ENCODE peak calls at places on chromosomes 1 and 21, in five cellular contexts. Q is ovary, A is sigmoid colon, L is upper lobe of left lung, D is right lobe of liver. T is an unnamed sample.

GRCh38 chr1:181021811-181022434 is 747 bp downstream of the STX6 start:
- DNase-seq in Q (peak; percentile 64), A (peak; percentile 82), L (peak; percentile 85), D (peak; percentile 73), T (peak; percentile 59)

GRCh38 chr1:153447498-153448170 is 12.8 kb downstream of the S100A7 start:
- DNase-seq in Q (no peak), A (no peak), L (no peak), D (no peak), T (no peak)

GRCh38 chr1:54711536-54711935 is 4.1 kb upstream of the TTC4 start:
- DNase-seq in Q (no peak), A (no peak), L (no peak), D (no peak), T (no peak)

GRCh38 chr1:202664083-202664482 is 46.2 kb downstream of the SYT2 start:
- DNase-seq in Q (no peak), A (no peak), L (no peak), D (no peak), T (no peak)

GRCh38 chr21:43283136-43283924 is 114.5 kb downstream of the CRYAA start:
- DNase-seq in Q (peak; percentile 12), A (no peak), L (no peak), D (no peak), T (no peak)

GRCh38 chr1:59020151-59020997 is 236.5 kb upstream of the JUN start:
- DNase-seq in Q (peak; percentile 65), A (peak; percentile 84), L (no peak), D (no peak), T (peak; percentile 54)

GRCh38 chr1:96747565-96747964 is 26.0 kb downstream of the PTBP2 start:
- DNase-seq in Q (no peak), A (no peak), L (no peak), D (no peak), T (no peak)

GRCh38 chr1:199762567-199762966 is 264.9 kb upstream of the NR5A2 start:
- DNase-seq in Q (no peak), A (no peak), L (no peak), D (no peak), T (no peak)

GRCh38 chr1:147389532-147390184 is 147.2 kb downstream of the CHD1L start:
- DNase-seq in Q (no peak), A (no peak), L (no peak), D (no peak), T (peak; percentile 19)

GRCh38 chr1:209742409-209743144 is 13.3 kb upstream of the TRAF3IP3 start:
- DNase-seq in Q (no peak), A (no peak), L (no peak), D (no peak), T (no peak)

GRCh38 chr1:170823120-170823519 is 112.2 kb upstream of the MROH9 start:
- DNase-seq in Q (no peak), A (no peak), L (no peak), D (no peak), T (no peak)

GRCh38 chr1:21097744-21098143 is 79.0 kb downstream of the EIF4G3 start:
- DNase-seq in Q (no peak), A (no peak), L (no peak), D (no peak), T (no peak)

GRCh38 chr1:17004466-17005364 is 7.0 kb downstream of the ATP13A2 start:
- DNase-seq in Q (no peak), A (no peak), L (peak; percentile 65), D (no peak), T (no peak)

GRCh38 chr1:157994081-157994581 is 686 bp downstream of the KIRREL1 start:
- DNase-seq in Q (peak; percentile 66), A (peak; percentile 78), L (no peak), D (no peak), T (no peak)

GRCh38 chr1:202691846-202692245 is 18.4 kb downstream of the SYT2 start:
- DNase-seq in Q (no peak), A (no peak), L (no peak), D (no peak), T (no peak)

GRCh38 chr1:9914603-9914937 is 4.5 kb upstream of the CTNNBIP1 start:
- DNase-seq in Q (no peak), A (no peak), L (no peak), D (no peak), T (no peak)

GRCh38 chr1:52553372-52554266 is 727 bp upstream of the TUT4 start:
- DNase-seq in Q (peak; percentile 90), A (peak; percentile 93), L (peak; percentile 97), D (peak; percentile 87), T (peak; percentile 75)

GRCh38 chr1:32891630-32892029 is 5.3 kb downstream of the HPCA start:
- DNase-seq in Q (no peak), A (no peak), L (no peak), D (no peak), T (no peak)

GRCh38 chr1:245457562-245457961 is 302.8 kb downstream of the KIF26B start:
- DNase-seq in Q (no peak), A (no peak), L (no peak), D (no peak), T (no peak)

GRCh38 chr1:245458761-245459174 is 304.0 kb downstream of the KIF26B start:
- DNase-seq in Q (no peak), A (no peak), L (no peak), D (no peak), T (no peak)

GRCh38 chr1:245461681-245462080 is 306.9 kb downstream of the KIF26B start:
- DNase-seq in Q (no peak), A (no peak), L (no peak), D (no peak), T (no peak)

GRCh38 chr1:245458234-245458633 is 303.4 kb downstream of the KIF26B start:
- DNase-seq in Q (no peak), A (no peak), L (no peak), D (no peak), T (no peak)

DNA sequence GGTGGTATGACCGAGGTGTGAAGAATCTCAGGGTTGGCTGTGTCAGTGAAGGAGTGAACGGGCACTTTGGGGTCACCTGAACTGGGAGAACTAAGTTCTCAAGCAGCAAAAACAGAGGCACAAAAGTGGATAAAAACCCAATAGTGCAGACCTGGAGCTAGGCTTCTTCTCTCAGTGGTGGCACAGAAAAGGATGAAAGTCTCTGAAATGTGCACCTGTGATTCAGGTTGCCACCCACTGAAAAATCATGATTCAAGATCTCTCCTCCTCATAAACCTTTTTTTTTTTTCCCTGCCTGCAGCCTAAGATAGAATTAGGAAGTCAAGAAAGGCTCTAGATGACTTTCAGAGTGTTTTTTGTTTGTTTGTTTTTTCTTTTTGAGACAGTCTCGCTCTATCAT is 304.8 kb downstream of the KIF26B start:
- DNase-seq in Q (no peak), A (no peak), L (no peak), D (no peak), T (no peak)
- TF ChIP-seq POLR2A in Q (no peak), A (no peak), L (no peak), D (no peak), T (no peak)

DNA sequence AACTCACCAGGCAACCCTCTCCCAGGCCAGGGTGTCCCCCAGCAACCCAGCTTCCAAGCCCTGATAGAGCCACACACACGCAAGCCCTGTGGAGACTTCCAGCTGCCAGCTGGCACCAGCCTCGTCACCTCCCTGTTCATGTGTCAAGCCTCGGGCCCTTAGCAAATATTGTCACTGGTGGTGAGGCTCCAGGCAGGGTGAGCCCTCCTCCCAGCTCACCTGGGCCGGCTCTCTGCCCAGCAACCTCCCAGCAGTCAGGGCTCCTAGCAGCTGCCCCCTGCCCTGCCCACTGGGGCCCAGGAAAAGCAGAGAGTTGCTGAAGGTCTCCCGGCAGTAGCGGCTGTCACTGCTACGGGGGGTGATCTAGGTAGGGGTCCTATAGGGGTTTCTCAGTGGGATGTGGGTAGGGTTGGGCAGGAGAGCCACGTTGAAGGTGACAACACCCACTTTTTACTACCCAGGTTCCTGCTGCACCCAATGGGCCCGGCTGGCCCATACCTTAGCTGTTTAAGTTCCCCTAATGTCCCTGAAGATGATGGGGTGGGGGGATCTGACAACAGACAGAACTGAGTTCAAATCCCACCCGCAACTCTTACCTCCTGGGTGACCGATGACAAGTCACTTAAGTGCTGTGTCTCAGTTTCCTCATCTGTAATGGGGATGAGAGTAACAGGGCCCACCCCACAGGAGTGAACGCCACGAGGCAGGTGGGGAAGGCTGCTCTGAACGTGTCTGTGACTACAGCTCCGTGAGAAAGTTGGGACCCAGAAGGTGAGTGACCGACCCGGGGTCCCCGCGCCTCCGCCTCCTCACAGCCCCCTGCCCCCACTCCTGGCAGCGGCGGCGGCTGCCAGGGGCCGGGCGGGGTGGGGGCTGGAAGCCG is 678 bp downstream of the TTC39A start:
- DNase-seq in Q (no peak), A (peak; percentile 46), L (peak; percentile 59), D (peak; percentile 92), T (no peak)
- TF ChIP-seq POLR2A in Q (no peak), A (no peak), L (no peak), D (peak; percentile 58), T (no peak)

GRCh38 chr1:204520834-204521709 is 4.9 kb downstream of the MDM4 start:
- DNase-seq in Q (no peak), A (no peak), L (no peak), D (no peak), T (peak; percentile 35)

GRCh38 chr1:204511366-204511765 is 4.8 kb upstream of the MDM4 start:
- DNase-seq in Q (no peak), A (no peak), L (no peak), D (no peak), T (no peak)

GRCh38 chr1:204514841-204515240 is 1.4 kb upstream of the MDM4 start:
- DNase-seq in Q (no peak), A (no peak), L (no peak), D (no peak), T (no peak)

GRCh38 chr1:204513117-204513716 is 3.0 kb upstream of the MDM4 start:
- DNase-seq in Q (no peak), A (no peak), L (no peak), D (no peak), T (no peak)

DNA sequence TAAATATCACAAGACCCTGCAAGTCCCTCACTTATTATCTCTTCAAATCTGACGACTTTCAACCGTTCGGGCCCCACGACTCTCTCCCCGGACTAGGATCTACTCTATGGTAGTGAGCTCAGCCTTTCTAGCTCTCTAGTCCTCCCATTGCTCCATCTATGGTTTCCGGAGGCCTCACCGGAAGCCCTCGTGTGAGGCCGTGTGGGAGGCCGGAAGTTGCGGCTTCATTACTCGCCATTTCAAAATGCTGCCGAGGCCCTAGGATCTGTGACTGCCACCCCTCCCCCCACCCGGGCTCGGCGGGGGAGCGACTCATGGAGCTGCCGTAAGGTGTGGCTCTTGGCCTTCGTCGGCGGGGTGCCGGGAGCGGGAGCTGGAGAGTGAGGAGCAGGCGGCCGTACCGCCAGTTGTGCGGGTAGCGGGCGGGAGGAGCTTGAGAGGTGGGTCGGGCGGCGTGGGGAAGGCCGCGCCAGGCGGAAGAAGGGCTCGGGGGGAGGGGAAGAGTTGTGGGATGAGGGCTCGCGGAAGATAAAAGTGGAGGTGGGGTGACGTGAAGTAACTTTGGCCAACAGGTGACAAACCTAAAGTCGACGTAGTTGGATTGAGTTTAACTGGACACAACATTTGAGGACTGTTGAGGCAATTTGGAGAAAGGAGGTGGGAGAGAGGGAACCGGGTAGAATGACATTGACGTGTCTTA is at the start of gene MDM4:
- DNase-seq in Q (peak; percentile 87), A (peak; percentile 96), L (peak; percentile 96), D (peak; percentile 93), T (peak; percentile 85)
- TF ChIP-seq POLR2A in Q (peak; percentile 85), A (peak; percentile 83), L (no peak), D (peak; percentile 92), T (peak; percentile 57)

GRCh38 chr1:6613361-6614018 is at the start of gene PHF13:
- DNase-seq in Q (peak; percentile 100), A (peak; percentile 100), L (peak; percentile 100), D (peak; percentile 100), T (peak; percentile 95)

GRCh38 chr1:6612641-6613360 is 730 bp upstream of the PHF13 start:
- DNase-seq in Q (peak; percentile 64), A (peak; percentile 84), L (no peak), D (peak; percentile 74), T (peak; percentile 42)

GRCh38 chr1:6619045-6619444 is 5.5 kb downstream of the PHF13 start:
- DNase-seq in Q (no peak), A (no peak), L (no peak), D (no peak), T (no peak)

GRCh38 chr1:6614953-6615785 is 1.6 kb downstream of the PHF13 start:
- DNase-seq in Q (no peak), A (peak; percentile 70), L (peak; percentile 90), D (no peak), T (no peak)

GRCh38 chr1:6614019-6614952 is 755 bp downstream of the PHF13 start:
- DNase-seq in Q (peak; percentile 86), A (peak; percentile 82), L (peak; percentile 93), D (no peak), T (no peak)
- TF ChIP-seq POLR2A in Q (no peak), A (no peak), L (no peak), D (no peak), T (no peak)